ENCODE peak calls at places on chromosomes 6 and 20, in nine cellular contexts. One of them, this sample, is unnamed.

GRCh38 chr6:28985396-28986164 is 19.5 kb downstream of the ZNF311 start:
- DNase-seq in A549: peak
- DNase-seq in ascending aorta: no peak
- DNase-seq in MM.1S: no peak
- DNase-seq in psoas muscle: peak
- DNase-seq in BJ: peak
- DNase-seq in neural crest cell: peak
- DNase-seq in bronchial epithelial cell: peak
- DNase-seq in brain microvascular endothelial cell: peak
- DNase-seq in this sample: peak

GRCh38 chr6:84280639-84281038 is 53.2 kb upstream of the CEP162 start:
- DNase-seq in bronchial epithelial cell: no peak
- DNase-seq in psoas muscle: no peak
- DNase-seq in A549: no peak
- DNase-seq in brain microvascular endothelial cell: no peak
- DNase-seq in ascending aorta: no peak
- DNase-seq in BJ: no peak
- DNase-seq in neural crest cell: no peak
- DNase-seq in MM.1S: no peak
- DNase-seq in this sample: no peak

GRCh38 chr6:32177182-32177787 is 920 bp upstream of the RNF5 start:
- DNase-seq in psoas muscle: no peak
- DNase-seq in neural crest cell: no peak
- DNase-seq in ascending aorta: no peak
- DNase-seq in BJ: no peak
- DNase-seq in A549: no peak
- DNase-seq in MM.1S: peak
- DNase-seq in bronchial epithelial cell: no peak
- DNase-seq in brain microvascular endothelial cell: peak
- DNase-seq in this sample: peak

GRCh38 chr6:133503330-133503729 is 262.2 kb downstream of the EYA4 start:
- DNase-seq in brain microvascular endothelial cell: no peak
- DNase-seq in psoas muscle: no peak
- DNase-seq in BJ: no peak
- DNase-seq in bronchial epithelial cell: no peak
- DNase-seq in ascending aorta: no peak
- DNase-seq in neural crest cell: no peak
- DNase-seq in A549: no peak
- DNase-seq in MM.1S: no peak
- DNase-seq in this sample: no peak

GRCh38 chr6:116447496-116448011 is 13.6 kb upstream of the CALHM6 start:
- DNase-seq in brain microvascular endothelial cell: peak
- DNase-seq in MM.1S: peak
- DNase-seq in ascending aorta: no peak
- DNase-seq in BJ: peak
- DNase-seq in neural crest cell: no peak
- DNase-seq in A549: no peak
- DNase-seq in psoas muscle: no peak
- DNase-seq in bronchial epithelial cell: peak
- DNase-seq in this sample: peak

GRCh38 chr20:6654490-6655247 is 112.8 kb upstream of the BMP2 start:
- DNase-seq in BJ: no peak
- DNase-seq in MM.1S: no peak
- DNase-seq in psoas muscle: no peak
- DNase-seq in brain microvascular endothelial cell: no peak
- DNase-seq in A549: no peak
- DNase-seq in neural crest cell: no peak
- DNase-seq in bronchial epithelial cell: peak
- DNase-seq in ascending aorta: no peak
- DNase-seq in this sample: peak

GRCh38 chr6:157246048-157246630 is 77.2 kb downstream of the TMEM242 start:
- DNase-seq in ascending aorta: no peak
- DNase-seq in brain microvascular endothelial cell: no peak
- DNase-seq in A549: no peak
- DNase-seq in BJ: no peak
- DNase-seq in bronchial epithelial cell: no peak
- DNase-seq in MM.1S: no peak
- DNase-seq in neural crest cell: no peak
- DNase-seq in psoas muscle: peak
- DNase-seq in this sample: no peak

GRCh38 chr6:162854734-162855191 is 127.0 kb downstream of the PACRG start:
- DNase-seq in psoas muscle: no peak
- DNase-seq in MM.1S: no peak
- DNase-seq in bronchial epithelial cell: no peak
- DNase-seq in brain microvascular endothelial cell: no peak
- DNase-seq in neural crest cell: no peak
- DNase-seq in ascending aorta: no peak
- DNase-seq in A549: no peak
- DNase-seq in BJ: no peak
- DNase-seq in this sample: no peak

GRCh38 chr20:408843-409696 is 971 bp downstream of the RBCK1 start:
- DNase-seq in psoas muscle: no peak
- DNase-seq in bronchial epithelial cell: no peak
- DNase-seq in MM.1S: no peak
- DNase-seq in brain microvascular endothelial cell: no peak
- DNase-seq in A549: no peak
- DNase-seq in neural crest cell: no peak
- DNase-seq in BJ: no peak
- DNase-seq in ascending aorta: no peak
- DNase-seq in this sample: no peak

GRCh38 chr6:48087448-48087847 is 23.5 kb downstream of the PTCHD4 start:
- DNase-seq in psoas muscle: no peak
- DNase-seq in A549: no peak
- DNase-seq in ascending aorta: no peak
- DNase-seq in BJ: no peak
- DNase-seq in MM.1S: no peak
- DNase-seq in bronchial epithelial cell: peak
- DNase-seq in brain microvascular endothelial cell: no peak
- DNase-seq in neural crest cell: no peak
- DNase-seq in this sample: peak

GRCh38 chr6:121608270-121608669 is 172.8 kb downstream of the GJA1 start:
- DNase-seq in BJ: no peak
- DNase-seq in neural crest cell: no peak
- DNase-seq in A549: no peak
- DNase-seq in brain microvascular endothelial cell: no peak
- DNase-seq in bronchial epithelial cell: peak
- DNase-seq in MM.1S: no peak
- DNase-seq in ascending aorta: no peak
- DNase-seq in psoas muscle: no peak
- DNase-seq in this sample: no peak

DNA sequence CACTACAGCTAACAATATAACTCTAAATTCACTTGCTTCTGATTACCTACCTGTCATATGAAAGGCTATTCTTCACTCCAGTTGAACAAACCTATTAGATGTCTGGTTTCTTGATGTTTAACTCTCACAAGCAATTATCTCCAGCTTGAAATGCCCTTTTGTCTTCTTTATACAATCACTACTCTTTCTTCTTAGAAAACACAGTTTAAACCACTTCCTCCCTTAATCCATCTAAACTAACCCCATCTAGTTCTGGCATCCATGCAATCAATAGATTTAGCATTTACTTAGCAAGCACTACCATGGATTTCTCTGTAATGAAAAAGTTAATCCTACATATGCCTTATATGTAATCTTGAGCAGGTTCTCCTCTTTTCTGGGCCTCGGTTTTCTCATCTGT is 127.3 kb downstream of the ATXN1 start:
- DNase-seq in bronchial epithelial cell: no peak
- DNase-seq in MM.1S: no peak
- DNase-seq in neural crest cell: no peak
- DNase-seq in brain microvascular endothelial cell: no peak
- DNase-seq in ascending aorta: no peak
- DNase-seq in A549: no peak
- DNase-seq in BJ: no peak
- DNase-seq in psoas muscle: no peak
- DNase-seq in this sample: no peak
- TF ChIP-seq CTCF in bronchial epithelial cell: no peak
- TF ChIP-seq CTCF in MM.1S: no peak
- TF ChIP-seq CTCF in neural crest cell: no peak
- TF ChIP-seq CTCF in brain microvascular endothelial cell: no peak
- TF ChIP-seq CTCF in ascending aorta: no peak
- TF ChIP-seq CTCF in A549: no peak
- TF ChIP-seq CTCF in BJ: no peak
- TF ChIP-seq CTCF in psoas muscle: no peak
- TF ChIP-seq CTCF in this sample: no peak

DNA sequence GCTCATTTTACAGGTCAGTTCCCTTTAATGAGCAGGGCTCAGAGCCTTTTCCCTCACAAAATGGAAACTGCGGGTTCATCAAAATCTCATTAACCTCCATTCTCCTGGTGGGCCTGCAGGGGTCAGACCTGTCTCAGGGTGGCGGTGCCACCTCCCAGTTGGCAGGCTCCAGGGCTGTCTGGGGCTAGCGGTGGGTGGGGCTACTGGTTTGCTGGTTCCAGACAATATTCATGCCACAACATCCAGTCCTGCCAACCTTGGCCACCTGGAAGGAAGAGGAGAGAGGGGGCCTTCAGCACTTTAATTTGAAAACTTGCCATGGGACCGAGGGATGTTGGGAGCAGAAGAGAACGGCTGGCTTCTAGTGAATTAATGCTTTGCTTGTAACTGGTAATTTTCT is 41.9 kb upstream of the CTNNBL1 start:
- DNase-seq in psoas muscle: peak
- DNase-seq in MM.1S: peak
- DNase-seq in brain microvascular endothelial cell: no peak
- DNase-seq in BJ: no peak
- DNase-seq in ascending aorta: no peak
- DNase-seq in bronchial epithelial cell: peak
- DNase-seq in neural crest cell: no peak
- DNase-seq in A549: peak
- DNase-seq in this sample: peak
- TF ChIP-seq CTCF in psoas muscle: peak
- TF ChIP-seq CTCF in MM.1S: peak
- TF ChIP-seq CTCF in brain microvascular endothelial cell: peak
- TF ChIP-seq CTCF in BJ: peak
- TF ChIP-seq CTCF in ascending aorta: peak
- TF ChIP-seq CTCF in bronchial epithelial cell: peak
- TF ChIP-seq CTCF in neural crest cell: peak
- TF ChIP-seq CTCF in A549: peak
- TF ChIP-seq CTCF in this sample: peak

GRCh38 chr20:51333446-51333845 is 209.1 kb downstream of the NFATC2 start:
- DNase-seq in neural crest cell: no peak
- DNase-seq in MM.1S: no peak
- DNase-seq in bronchial epithelial cell: no peak
- DNase-seq in psoas muscle: no peak
- DNase-seq in ascending aorta: no peak
- DNase-seq in brain microvascular endothelial cell: no peak
- DNase-seq in BJ: no peak
- DNase-seq in A549: no peak
- DNase-seq in this sample: no peak

GRCh38 chr20:51333971-51334370 is 208.5 kb downstream of the NFATC2 start:
- DNase-seq in psoas muscle: no peak
- DNase-seq in A549: no peak
- DNase-seq in bronchial epithelial cell: no peak
- DNase-seq in brain microvascular endothelial cell: no peak
- DNase-seq in neural crest cell: no peak
- DNase-seq in ascending aorta: no peak
- DNase-seq in MM.1S: no peak
- DNase-seq in BJ: no peak
- DNase-seq in this sample: no peak

GRCh38 chr20:51337126-51337805 is 205.3 kb downstream of the NFATC2 start:
- DNase-seq in psoas muscle: no peak
- DNase-seq in A549: no peak
- DNase-seq in BJ: no peak
- DNase-seq in bronchial epithelial cell: peak
- DNase-seq in ascending aorta: no peak
- DNase-seq in neural crest cell: no peak
- DNase-seq in brain microvascular endothelial cell: no peak
- DNase-seq in MM.1S: no peak
- DNase-seq in this sample: no peak

GRCh38 chr20:51334609-51335008 is 207.9 kb downstream of the NFATC2 start:
- DNase-seq in BJ: no peak
- DNase-seq in ascending aorta: no peak
- DNase-seq in brain microvascular endothelial cell: no peak
- DNase-seq in neural crest cell: no peak
- DNase-seq in bronchial epithelial cell: no peak
- DNase-seq in MM.1S: no peak
- DNase-seq in A549: no peak
- DNase-seq in psoas muscle: no peak
- DNase-seq in this sample: no peak

DNA sequence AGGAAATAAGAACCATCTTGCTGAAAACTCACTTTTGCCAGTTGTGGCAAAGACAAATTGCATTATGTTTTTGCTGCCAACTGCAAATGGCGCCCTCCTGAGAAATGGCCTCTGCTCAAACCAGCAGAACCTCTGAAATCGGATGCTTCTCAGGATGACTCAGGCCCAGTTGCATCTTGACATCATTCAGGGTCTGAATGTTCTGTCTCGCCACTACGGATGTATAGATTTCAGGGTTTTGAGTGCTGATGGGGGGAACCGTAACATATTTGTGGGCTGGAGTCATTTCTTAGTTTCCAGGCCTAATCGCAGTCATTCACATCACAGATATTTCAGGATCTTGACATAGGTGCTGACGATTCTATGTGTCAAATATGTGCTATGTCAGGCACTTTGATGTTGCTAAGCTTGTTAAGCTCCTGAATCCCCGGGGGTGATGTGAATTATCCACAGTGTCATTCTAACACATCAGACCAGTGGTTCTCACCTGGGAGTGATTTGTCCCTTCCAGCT is 207.1 kb downstream of the NFATC2 start:
- DNase-seq in brain microvascular endothelial cell: peak
- DNase-seq in psoas muscle: no peak
- DNase-seq in BJ: no peak
- DNase-seq in ascending aorta: no peak
- DNase-seq in MM.1S: no peak
- DNase-seq in bronchial epithelial cell: peak
- DNase-seq in neural crest cell: no peak
- DNase-seq in A549: peak
- DNase-seq in this sample: peak
- TF ChIP-seq CTCF in brain microvascular endothelial cell: no peak
- TF ChIP-seq CTCF in psoas muscle: no peak
- TF ChIP-seq CTCF in BJ: peak
- TF ChIP-seq CTCF in ascending aorta: no peak
- TF ChIP-seq CTCF in MM.1S: no peak
- TF ChIP-seq CTCF in bronchial epithelial cell: no peak
- TF ChIP-seq CTCF in neural crest cell: no peak
- TF ChIP-seq CTCF in A549: no peak
- TF ChIP-seq CTCF in this sample: no peak

DNA sequence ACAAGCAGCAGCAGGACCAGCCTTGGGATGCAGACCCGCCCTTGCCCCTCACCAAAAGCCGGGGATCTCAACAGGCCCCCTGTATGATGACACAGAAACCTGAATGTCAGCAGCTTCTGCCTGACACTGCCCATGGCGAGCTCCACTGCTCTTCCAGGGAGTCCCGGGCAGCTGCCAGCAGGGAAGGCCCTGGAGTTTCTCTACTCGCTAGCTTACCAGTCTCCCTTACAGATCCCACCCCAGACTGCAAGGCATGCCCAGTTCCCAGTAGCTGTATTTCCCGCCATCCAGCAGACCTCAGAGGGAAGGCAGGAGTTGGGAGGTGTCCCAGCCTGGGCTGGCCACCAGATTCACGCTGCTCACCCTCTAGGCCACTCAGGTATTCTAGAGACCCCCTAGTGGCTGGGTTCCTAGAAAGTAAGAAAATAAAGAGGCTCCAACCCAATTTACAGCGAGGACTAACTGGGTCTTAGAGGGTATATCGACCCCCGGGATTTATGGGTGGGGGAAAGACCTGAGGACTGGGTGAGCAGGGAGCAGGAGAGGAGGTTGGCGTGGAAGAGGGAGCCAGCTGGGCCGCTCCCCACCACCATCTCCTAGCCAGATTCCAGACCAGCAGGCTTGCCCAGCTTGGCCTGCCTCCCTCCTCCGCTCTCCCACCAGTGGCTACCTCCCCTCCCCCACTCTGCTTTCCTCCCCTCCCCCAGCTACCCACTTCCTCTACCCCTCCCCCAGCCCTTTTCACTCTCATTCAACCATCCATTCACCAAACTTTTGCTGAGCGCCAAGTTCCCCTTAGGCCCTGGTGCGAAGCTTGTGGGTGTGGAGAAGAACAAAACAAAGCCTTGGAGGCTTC is 9.7 kb upstream of the HMGA1 start:
- DNase-seq in ascending aorta: no peak
- DNase-seq in psoas muscle: peak
- DNase-seq in neural crest cell: no peak
- DNase-seq in A549: no peak
- DNase-seq in brain microvascular endothelial cell: no peak
- DNase-seq in BJ: no peak
- DNase-seq in bronchial epithelial cell: no peak
- DNase-seq in MM.1S: no peak
- DNase-seq in this sample: no peak
- TF ChIP-seq CTCF in ascending aorta: no peak
- TF ChIP-seq CTCF in psoas muscle: no peak
- TF ChIP-seq CTCF in neural crest cell: no peak
- TF ChIP-seq CTCF in A549: no peak
- TF ChIP-seq CTCF in brain microvascular endothelial cell: peak
- TF ChIP-seq CTCF in BJ: no peak
- TF ChIP-seq CTCF in bronchial epithelial cell: no peak
- TF ChIP-seq CTCF in MM.1S: no peak
- TF ChIP-seq CTCF in this sample: no peak